ENCODE peak calls at places on chromosomes 11 and 22, in seven cellular contexts. Z is brain microvascular endothelial cell; M is adipocyte; K is CD8-positive, alpha-beta memory T cell; W is H7; U is endodermal cell; B is H1. I is an unnamed sample. For H3K36me3, the result is how much of the 10 kb centered on the place peaks cover.

GRCh38 chr11:117072517-117073218 is 25.6 kb downstream of the SIK3 start:
- DNase-seq in Z (peak), M (peak), K (no peak), W (no peak), U (no peak), B (no peak), I (no peak)

GRCh38 chr11:18750944-18751343 is 25.0 kb upstream of the IGSF22 start:
- DNase-seq in Z (no peak), M (no peak), K (no peak), W (no peak), U (no peak), B (no peak), I (no peak)

GRCh38 chr22:46028069-46028991 is 51.4 kb upstream of the WNT7B start:
- DNase-seq in Z (no peak), M (no peak), K (no peak), W (peak), U (peak), B (no peak), I (no peak)

GRCh38 chr11:85805387-85805786 is 5.6 kb downstream of the SYTL2 start:
- DNase-seq in Z (no peak), M (peak), K (no peak), W (no peak), U (no peak), B (no peak), I (no peak)

GRCh38 chr22:50622723-50623327 is 5.1 kb downstream of the ARSA start:
- DNase-seq in Z (no peak), M (no peak), K (no peak), W (no peak), U (peak), B (no peak), I (peak)

GRCh38 chr11:29669336-29669735 is 347.5 kb downstream of the KCNA4 start:
- DNase-seq in Z (no peak), M (no peak), K (no peak), W (no peak), U (no peak), B (no peak), I (no peak)

GRCh38 chr11:32173435-32173834 is 82.6 kb downstream of the RCN1 start:
- DNase-seq in Z (peak), M (peak), K (no peak), W (peak), U (peak), B (peak), I (peak)

GRCh38 chr11:15770798-15771414 is 585.4 kb downstream of the SOX6 start:
- DNase-seq in Z (peak), M (peak), K (no peak), W (peak), U (peak), B (peak), I (peak)

GRCh38 chr22:36156515-36157419 is 3.8 kb downstream of the APOL3 start:
- DNase-seq in Z (peak), M (peak), K (peak), W (peak), U (peak), B (no peak), I (peak)

GRCh38 chr11:87394924-87395323 is 357.2 kb downstream of the TMEM135 start:
- DNase-seq in Z (no peak), M (no peak), K (no peak), W (no peak), U (no peak), B (no peak), I (no peak)

GRCh38 chr22:29885610-29886009 is 2.6 kb downstream of the MTMR3 start:
- DNase-seq in Z (no peak), M (no peak), K (no peak), W (no peak), U (no peak), B (no peak), I (no peak)

GRCh38 chr11:62614275-62614674 is 1.2 kb downstream of the ROM1 start:
- DNase-seq in Z (no peak), M (no peak), K (no peak), W (no peak), U (peak), B (no peak), I (no peak)

GRCh38 chr11:79488286-79488685 is 47.5 kb upstream of the TENM4 start:
- DNase-seq in Z (no peak), M (peak), K (no peak), W (no peak), U (peak), B (no peak), I (no peak)

GRCh38 chr22:35540600-35541253 is at the start of gene RASD2:
- DNase-seq in Z (no peak), M (peak), K (no peak), W (peak), U (peak), B (no peak), I (peak)

GRCh38 chr22:18063311-18063710 is 14.5 kb upstream of the PEX26 start:
- DNase-seq in Z (no peak), M (peak), K (no peak), W (no peak), U (no peak), B (no peak), I (no peak)

GRCh38 chr22:27961182-27961581 is 42.1 kb upstream of the PITPNB start:
- DNase-seq in Z (no peak), M (no peak), K (no peak), W (no peak), U (no peak), B (no peak), I (no peak)

DNA sequence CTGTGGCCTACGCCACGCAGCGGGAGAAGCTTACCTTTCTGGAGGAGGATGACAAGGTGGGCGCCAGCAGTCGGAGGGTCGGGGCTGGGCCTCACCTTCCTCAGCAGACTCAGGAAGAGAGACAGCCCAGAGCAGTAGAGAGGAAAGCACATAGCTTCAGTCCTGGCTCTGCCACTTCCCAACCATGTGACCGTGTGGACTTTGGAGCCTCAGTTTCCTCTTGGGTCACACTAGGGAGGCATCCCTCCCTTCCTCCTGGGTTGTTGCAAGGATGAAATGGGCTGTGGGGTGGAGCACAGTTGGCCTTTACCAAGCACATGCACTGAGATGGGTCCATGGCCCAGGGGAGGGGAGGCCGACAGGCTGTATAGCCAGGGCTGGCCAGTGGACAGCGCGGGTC is 12.9 kb downstream of the DPP3 start:
- DNase-seq in Z (no peak), M (no peak), K (no peak), W (peak), U (no peak), B (no peak), I (no peak)
- H3K36me3 ChIP-seq in Z (under half), M (half or more), K (under half), W (under half), U (half or more), B (under half), I (under half)

GRCh38 chr11:119014209-119014924 is 3.8 kb downstream of the RPS25 start:
- DNase-seq in Z (no peak), M (no peak), K (no peak), W (peak), U (no peak), B (no peak), I (no peak)

GRCh38 chr11:119012629-119013170 is 5.4 kb downstream of the RPS25 start:
- DNase-seq in Z (no peak), M (no peak), K (no peak), W (peak), U (no peak), B (no peak), I (no peak)

GRCh38 chr11:119016216-119017009 is 1.7 kb downstream of the RPS25 start:
- DNase-seq in Z (no peak), M (no peak), K (no peak), W (peak), U (no peak), B (no peak), I (no peak)

GRCh38 chr11:119018074-119018938 is at the start of the genes RPS25 and TRAPPC4:
- DNase-seq in Z (peak), M (peak), K (peak), W (peak), U (peak), B (peak), I (peak)

DNA sequence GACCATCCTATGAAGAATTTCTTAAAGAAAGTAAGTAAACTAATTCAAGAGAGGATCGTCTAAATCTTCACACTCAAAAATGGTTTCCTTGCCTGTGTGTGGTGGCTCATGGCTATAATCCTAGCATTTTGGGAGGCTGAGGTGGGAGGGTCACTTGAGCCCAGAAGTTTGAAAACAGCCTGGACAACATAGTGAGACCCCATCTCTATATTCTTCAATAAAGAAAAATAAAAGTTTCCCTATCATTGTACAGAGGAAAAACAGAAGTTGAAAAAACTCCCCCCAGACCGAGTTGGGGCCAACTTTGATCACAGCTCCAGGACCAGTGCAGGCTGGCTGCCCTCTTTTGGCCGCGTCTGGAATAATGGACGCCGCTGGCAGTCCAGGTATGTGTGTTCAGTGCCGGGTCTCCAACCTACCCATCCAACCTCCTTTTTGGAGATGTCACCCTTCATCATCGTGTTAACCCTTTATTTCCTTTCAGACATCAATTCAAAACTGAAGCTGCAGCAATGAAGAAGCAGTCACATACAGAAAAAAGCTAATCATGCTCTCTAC is 3.0 kb downstream of the RPS25 start:
- DNase-seq in Z (no peak), M (no peak), K (no peak), W (peak), U (peak), B (no peak), I (no peak)
- H3K36me3 ChIP-seq in Z (under half), M (half or more), K (half or more), W (under half), U (half or more), B (half or more), I (under half)

GRCh38 chr22:41146573-41146972 is 54.2 kb downstream of the EP300 start:
- DNase-seq in Z (no peak), M (no peak), K (no peak), W (no peak), U (no peak), B (no peak), I (no peak)
- H3K36me3 ChIP-seq in Z (half or more), M (half or more), K (half or more), W (half or more), U (half or more), B (half or more), I (half or more)

GRCh38 chr22:41656515-41656914 is 32.2 kb downstream of the SNU13 start:
- DNase-seq in Z (no peak), M (peak), K (no peak), W (no peak), U (no peak), B (no peak), I (no peak)
- H3K36me3 ChIP-seq in Z (half or more), M (half or more), K (half or more), W (half or more), U (half or more), B (half or more), I (half or more)

GRCh38 chr11:128714881-128715280 is 21.0 kb downstream of the FLI1 start:
- DNase-seq in Z (peak), M (peak), K (no peak), W (no peak), U (no peak), B (no peak), I (no peak)

GRCh38 chr11:128715691-128716153 is 21.9 kb downstream of the FLI1 start:
- DNase-seq in Z (peak), M (peak), K (no peak), W (no peak), U (no peak), B (no peak), I (no peak)

GRCh38 chr11:128713595-128713994 is 19.7 kb downstream of the FLI1 start:
- DNase-seq in Z (no peak), M (peak), K (no peak), W (no peak), U (no peak), B (no peak), I (no peak)

GRCh38 chr11:128716231-128716630 is 22.4 kb downstream of the FLI1 start:
- DNase-seq in Z (no peak), M (no peak), K (no peak), W (no peak), U (no peak), B (no peak), I (no peak)

GRCh38 chr11:128714121-128714520 is 20.2 kb downstream of the FLI1 start:
- DNase-seq in Z (no peak), M (peak), K (no peak), W (no peak), U (no peak), B (no peak), I (no peak)
- H3K36me3 ChIP-seq in Z (under half), M (under half), K (under half), W (under half), U (under half), B (under half), I (under half)

GRCh38 chr22:21686634-21687393 is 21.0 kb downstream of the PPIL2 start:
- DNase-seq in Z (no peak), M (no peak), K (no peak), W (no peak), U (peak), B (no peak), I (no peak)

GRCh38 chr22:21686193-21686608 is 20.4 kb downstream of the PPIL2 start:
- DNase-seq in Z (no peak), M (no peak), K (no peak), W (no peak), U (no peak), B (no peak), I (no peak)

GRCh38 chr22:21683401-21683811 is 17.6 kb downstream of the PPIL2 start:
- DNase-seq in Z (no peak), M (no peak), K (no peak), W (no peak), U (no peak), B (no peak), I (no peak)

GRCh38 chr22:21684492-21685163 is 18.8 kb downstream of the PPIL2 start:
- DNase-seq in Z (no peak), M (no peak), K (no peak), W (no peak), U (peak), B (no peak), I (no peak)

GRCh38 chr22:21685164-21685513 is 19.3 kb downstream of the PPIL2 start:
- DNase-seq in Z (no peak), M (no peak), K (no peak), W (no peak), U (no peak), B (no peak), I (no peak)
- H3K36me3 ChIP-seq in Z (half or more), M (half or more), K (under half), W (under half), U (under half), B (under half), I (under half)

GRCh38 chr11:122122179-122122578 is 6.2 kb upstream of the BLID start:
- DNase-seq in Z (no peak), M (no peak), K (no peak), W (no peak), U (no peak), B (no peak), I (no peak)
- H3K36me3 ChIP-seq in Z (half or more), M (under half), K (under half), W (under half), U (under half), B (under half), I (under half)